ENCODE peak calls at places on chromosomes 3 and 15, in five cellular contexts. K, L, Q, R and N are unnamed samples.

GRCh38 chr15:100100926-100101325 is 240.8 kb downstream of the ADAMTS17 start:
- DNase-seq in K (no peak), Q (no peak), L (no peak), R (no peak), N (no peak)

GRCh38 chr15:62880278-62880677 is 162.3 kb upstream of the TPM1 start:
- DNase-seq in K (peak), Q (no peak), L (no peak), R (no peak), N (no peak)

GRCh38 chr3:101848326-101848725 is 988 bp upstream of the NFKBIZ start:
- DNase-seq in Q (no peak), R (no peak), L (no peak), K (no peak), N (no peak)

GRCh38 chr3:31353166-31353565 is 179.6 kb upstream of the STT3B start:
- DNase-seq in L (no peak), R (no peak), K (no peak), Q (no peak), N (no peak)

GRCh38 chr3:55271549-55271948 is 215.6 kb downstream of the WNT5A start:
- DNase-seq in Q (no peak), L (no peak), R (no peak), K (no peak), N (no peak)

GRCh38 chr15:37995461-37996347 is 61.3 kb downstream of the TMCO5A start:
- DNase-seq in Q (no peak), R (no peak), L (no peak), K (peak), N (no peak)

GRCh38 chr3:168707900-168708299 is 612.2 kb upstream of the GOLIM4 start:
- DNase-seq in K (no peak), Q (no peak), L (no peak), R (no peak), N (no peak)

GRCh38 chr15:77630956-77631789 is 1.5 kb downstream of the LINGO1 start:
- DNase-seq in L (no peak), R (no peak), Q (no peak), K (no peak), N (no peak)

GRCh38 chr3:65048151-65048550 is 360.4 kb upstream of the ADAMTS9 start:
- DNase-seq in R (no peak), Q (no peak), L (no peak), K (no peak), N (no peak)

GRCh38 chr15:67018451-67018850 is 47.0 kb upstream of the SMAD3 start:
- DNase-seq in Q (no peak), K (no peak), L (no peak), R (no peak), N (no peak)

GRCh38 chr3:196097373-196098154 is 15.7 kb upstream of the TFRC start:
- DNase-seq in L (no peak), R (no peak), K (no peak), Q (no peak), N (no peak)

GRCh38 chr3:142429582-142429981 is 18.3 kb downstream of the XRN1 start:
- DNase-seq in R (no peak), L (no peak), K (no peak), Q (no peak), N (no peak)

GRCh38 chr3:64190517-64191515 is 34.5 kb downstream of the PRICKLE2 start:
- DNase-seq in R (no peak), Q (no peak), K (peak), L (no peak), N (no peak)

GRCh38 chr15:94322141-94322540 is 90.8 kb downstream of the MCTP2 start:
- DNase-seq in R (no peak), K (peak), Q (no peak), L (no peak), N (no peak)

GRCh38 chr15:25179673-25180511 is 225.1 kb downstream of the SNRPN start:
- DNase-seq in K (no peak), R (no peak), Q (no peak), L (peak), N (peak)

GRCh38 chr3:104906001-104906639 is 460.6 kb upstream of the ALCAM start:
- DNase-seq in K (no peak), Q (no peak), L (no peak), R (no peak), N (no peak)

GRCh38 chr3:104907507-104907906 is 459.2 kb upstream of the ALCAM start:
- DNase-seq in K (peak), Q (no peak), L (no peak), R (no peak), N (no peak)

GRCh38 chr3:104901396-104901795 is 465.3 kb upstream of the ALCAM start:
- DNase-seq in R (no peak), K (no peak), Q (no peak), L (no peak), N (no peak)

GRCh38 chr3:104908761-104909160 is 457.9 kb upstream of the ALCAM start:
- DNase-seq in Q (no peak), L (no peak), K (peak), R (no peak), N (no peak)

DNA sequence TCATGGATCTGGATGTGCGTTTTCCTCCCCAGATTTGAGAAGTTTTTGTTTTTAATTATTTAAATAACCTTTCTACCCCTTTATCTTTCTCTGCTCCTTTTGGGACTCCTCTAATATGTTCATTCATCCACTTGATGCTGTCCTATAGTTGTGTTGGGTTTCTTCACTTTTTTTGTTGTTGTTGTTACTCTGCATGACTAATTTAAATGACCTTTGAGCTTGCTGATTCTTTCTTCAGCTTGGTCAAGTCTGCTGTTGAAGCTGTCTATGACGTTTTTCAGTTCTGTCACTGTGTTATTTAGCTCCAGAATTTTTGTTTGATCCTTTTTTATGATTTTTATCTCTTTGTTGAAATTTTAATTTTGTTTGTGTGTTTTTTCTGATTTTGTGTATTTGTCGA is 463.6 kb upstream of the ALCAM start:
- DNase-seq in R (no peak), Q (no peak), K (no peak), L (no peak), N (no peak)
- TF ChIP-seq CTCF in R (no peak), Q (no peak), K (no peak), L (no peak), N (no peak)

GRCh38 chr3:116446037-116446436 is 750 bp upstream of the LSAMP start:
- DNase-seq in R (no peak), K (no peak), L (no peak), Q (no peak), N (no peak)

GRCh38 chr3:116445291-116445841 is at the start of gene LSAMP:
- DNase-seq in K (peak), Q (no peak), R (no peak), L (no peak), N (no peak)

GRCh38 chr3:116444099-116444700 is 1.1 kb downstream of the LSAMP start:
- DNase-seq in R (no peak), K (no peak), Q (no peak), L (no peak), N (no peak)

GRCh38 chr3:116443096-116443793 is 2.0 kb downstream of the LSAMP start:
- DNase-seq in K (peak), R (no peak), Q (no peak), L (no peak), N (no peak)

GRCh38 chr3:116444819-116445290 is 432 bp downstream of the LSAMP start:
- DNase-seq in K (no peak), R (no peak), Q (no peak), L (no peak), N (no peak)
- TF ChIP-seq CTCF in K (no peak), R (no peak), Q (no peak), L (no peak), N (no peak)

DNA sequence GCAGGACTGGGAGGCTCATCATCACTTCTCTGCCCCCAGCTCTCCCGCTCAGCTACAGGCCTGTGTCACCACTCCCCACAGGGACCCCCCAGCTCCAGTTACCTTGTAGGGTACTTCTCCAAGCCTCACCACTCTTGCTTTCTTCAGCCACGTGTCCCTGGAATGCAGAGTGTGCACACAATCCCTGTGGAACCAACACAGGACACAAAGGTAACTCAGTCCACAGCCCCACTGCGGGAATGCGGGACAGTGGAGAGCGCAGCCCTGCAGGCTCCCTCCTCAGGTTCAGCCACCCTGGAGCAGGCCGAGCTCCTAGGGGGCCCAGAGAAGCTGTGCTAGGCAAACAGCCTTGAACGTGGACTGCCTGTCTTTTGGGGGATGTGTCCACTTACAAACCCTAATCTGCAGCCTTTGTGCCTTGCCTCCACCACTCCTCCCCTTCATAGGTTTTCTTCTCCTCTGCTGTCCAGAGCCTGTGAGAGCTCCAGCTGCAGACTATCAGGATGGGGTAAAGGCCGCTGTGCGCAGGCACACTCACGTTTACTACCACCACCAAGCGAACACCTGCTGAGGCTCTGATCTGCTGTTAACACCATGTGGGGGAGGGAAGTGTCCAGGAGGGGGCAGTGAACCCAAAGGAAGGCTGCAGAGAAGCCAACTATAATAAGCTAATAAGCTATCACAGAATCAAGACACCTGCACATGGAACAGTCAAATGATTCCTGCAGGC is 26.0 kb downstream of the XPC start:
- DNase-seq in Q (no peak), R (no peak), K (peak), L (no peak), N (no peak)
- TF ChIP-seq CTCF in Q (no peak), R (no peak), K (peak), L (no peak), N (no peak)

GRCh38 chr15:43329960-43330779 is at the start of gene LCMT2:
- DNase-seq in Q (peak), K (peak), R (peak), L (peak), N (peak)
- TF ChIP-seq CTCF in Q (no peak), K (no peak), R (no peak), L (no peak), N (no peak)

GRCh38 chr15:57506422-57506821 is 85.3 kb upstream of the MYZAP start:
- DNase-seq in L (no peak), R (no peak), K (no peak), Q (no peak), N (no peak)
- TF ChIP-seq CTCF in L (no peak), R (no peak), K (peak), Q (no peak), N (peak)

DNA sequence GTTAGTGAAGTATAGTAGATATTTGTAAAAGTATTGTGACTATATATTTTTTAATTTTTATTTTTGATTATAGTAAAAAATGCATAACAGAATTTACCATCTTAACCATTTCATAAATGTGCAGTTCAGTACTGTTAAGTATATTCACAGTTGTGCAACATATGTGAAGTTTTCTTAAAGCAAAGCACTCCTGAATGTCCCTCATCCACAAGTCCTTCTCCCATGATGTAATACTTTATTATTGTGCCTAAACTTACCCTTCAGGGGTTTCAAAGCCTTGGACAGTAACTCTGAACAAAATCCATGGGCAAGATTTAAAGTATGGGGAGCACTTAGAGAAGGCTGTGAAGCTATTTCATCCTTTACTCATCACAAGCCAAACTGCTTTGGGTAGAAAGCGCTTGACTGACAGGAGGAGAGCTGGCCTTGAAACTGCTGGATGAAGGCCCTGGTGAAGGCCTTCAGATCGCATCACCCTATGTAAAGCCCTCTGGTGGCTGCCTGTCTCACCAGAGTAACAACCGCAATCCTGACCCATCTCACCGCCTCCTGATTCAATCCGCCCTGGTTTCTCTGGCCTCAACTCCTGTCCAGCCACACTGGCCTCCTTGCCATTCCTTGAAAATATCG is 28.0 kb downstream of the LSM3 start:
- DNase-seq in R (no peak), K (no peak), L (no peak), Q (peak), N (no peak)
- TF ChIP-seq CTCF in R (no peak), K (no peak), L (no peak), Q (no peak), N (no peak)

DNA sequence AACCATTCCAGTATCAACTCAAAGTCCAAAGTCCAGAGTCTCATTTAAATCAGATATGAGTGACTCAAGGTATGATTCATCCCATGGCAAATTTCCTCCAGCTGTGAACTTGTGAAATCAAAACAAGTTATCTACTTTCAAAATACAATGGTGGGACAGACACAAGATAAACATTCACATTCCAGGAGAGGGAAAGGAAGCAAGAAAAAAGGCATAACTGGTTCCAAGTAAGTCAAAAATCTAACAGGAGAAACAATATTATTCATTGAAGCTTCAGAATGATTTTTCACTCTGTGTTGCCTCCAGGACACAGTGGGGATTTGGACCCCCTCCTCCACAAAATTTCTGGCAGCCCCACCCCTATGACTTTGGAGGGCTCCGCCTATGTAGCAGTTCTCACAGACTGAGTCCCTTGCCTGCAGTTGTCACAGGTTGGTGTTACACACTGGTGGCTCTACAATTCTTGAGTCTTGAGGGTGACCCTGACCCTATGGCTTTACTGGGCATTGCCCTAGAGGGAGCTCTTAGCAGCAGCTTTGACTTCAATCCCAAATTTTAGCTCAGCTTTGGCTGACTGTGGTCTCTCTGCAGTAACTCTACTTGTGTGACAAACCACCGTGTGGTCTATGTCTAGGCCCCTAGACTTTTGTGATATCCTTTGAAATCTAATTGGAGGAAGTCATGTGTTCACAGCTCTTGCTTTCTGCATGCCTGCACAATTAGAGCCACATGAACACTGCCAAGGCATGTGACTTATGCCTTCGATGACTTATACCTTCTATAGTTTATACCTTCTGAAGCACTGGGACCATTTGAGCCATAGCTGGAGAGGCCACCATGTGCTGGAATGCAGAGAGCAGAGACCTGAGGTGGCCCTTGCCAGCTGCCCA is 644.2 kb downstream of the GRM7 start:
- DNase-seq in L (peak), K (peak), R (no peak), Q (no peak), N (no peak)
- TF ChIP-seq CTCF in L (no peak), K (peak), R (no peak), Q (no peak), N (no peak)